ENCODE peak calls at places on chromosomes 7 and 10, in ten cellular contexts. W, C, O, T, B, F, N, J, K and Q are unnamed samples.

GRCh38 chr10:79129361-79129997 is 60.7 kb downstream of the ZMIZ1 start:
- DNase-seq in C (no peak), J (peak), F (peak), B (no peak), O (no peak), W (no peak), K (no peak), T (no peak), N (no peak), Q (no peak)

GRCh38 chr10:76649723-76650127 is 987.9 kb downstream of the KCNMA1 start:
- DNase-seq in K (peak), N (no peak), J (peak), W (no peak), T (peak), F (peak), B (peak), C (no peak), O (no peak), Q (peak)

GRCh38 chr7:94511763-94512162 is 2.2 kb downstream of the CASD1 start:
- DNase-seq in N (no peak), F (peak), J (peak), B (peak), C (no peak), T (no peak), O (no peak), W (no peak), K (no peak), Q (no peak)

GRCh38 chr10:18140149-18140956 is at the start of gene CACNB2:
- DNase-seq in T (no peak), W (no peak), K (no peak), C (no peak), N (no peak), F (peak), O (no peak), J (peak), B (peak), Q (no peak)

GRCh38 chr10:125008689-125009579 is 67.0 kb downstream of the ZRANB1 start:
- DNase-seq in N (no peak), W (no peak), F (no peak), O (no peak), B (no peak), C (no peak), T (no peak), K (no peak), J (no peak), Q (no peak)

GRCh38 chr10:6024334-6024682 is 37.9 kb downstream of the IL2RA start:
- DNase-seq in J (no peak), W (no peak), T (no peak), N (no peak), F (no peak), O (peak), K (no peak), C (no peak), B (no peak), Q (no peak)

GRCh38 chr10:23035569-23035968 is 59.8 kb upstream of the MSRB2 start:
- DNase-seq in K (no peak), T (no peak), N (no peak), F (peak), B (peak), W (no peak), O (no peak), J (peak), C (no peak), Q (no peak)

GRCh38 chr7:101744588-101744987 is 72.8 kb upstream of the CUX1 start:
- DNase-seq in F (no peak), N (no peak), W (no peak), K (no peak), T (no peak), O (no peak), C (no peak), J (no peak), B (no peak), Q (no peak)

GRCh38 chr10:78520737-78521430 is 487.2 kb downstream of the RPS24 start:
- DNase-seq in F (peak), J (peak), K (no peak), N (no peak), B (peak), W (no peak), C (no peak), T (peak), O (peak), Q (peak)

GRCh38 chr7:143492799-143493568 is 15.3 kb downstream of the TAS2R41 start:
- DNase-seq in B (no peak), T (no peak), W (no peak), O (no peak), K (no peak), C (no peak), J (peak), N (no peak), F (no peak), Q (no peak)

GRCh38 chr10:63549810-63550209 is 28.6 kb downstream of the REEP3 start:
- DNase-seq in T (no peak), C (no peak), O (no peak), K (no peak), N (no peak), F (no peak), B (no peak), W (no peak), J (no peak), Q (no peak)

GRCh38 chr7:7718461-7718860 is at the start of gene RPA3:
- DNase-seq in F (no peak), C (no peak), W (no peak), J (no peak), N (no peak), K (no peak), B (no peak), T (no peak), O (no peak), Q (no peak)

GRCh38 chr7:13109201-13109600 is 421.8 kb downstream of the ARL4A start:
- DNase-seq in W (no peak), O (no peak), K (no peak), C (no peak), N (no peak), J (no peak), F (no peak), T (no peak), B (no peak), Q (no peak)

GRCh38 chr10:103333934-103334520 is 16.9 kb downstream of the PCGF6 start:
- DNase-seq in F (peak), C (no peak), B (no peak), T (no peak), O (no peak), W (no peak), N (peak), K (no peak), J (peak), Q (no peak)

GRCh38 chr10:125064681-125065492 is 95.5 kb downstream of the CTBP2 start:
- DNase-seq in K (no peak), C (no peak), J (peak), F (peak), T (peak), B (peak), W (no peak), N (no peak), O (peak), Q (no peak)

GRCh38 chr10:118662228-118663035 is 67.0 kb upstream of the PRLHR start:
- DNase-seq in N (no peak), B (peak), J (no peak), W (no peak), C (no peak), T (no peak), K (no peak), O (peak), F (no peak), Q (no peak)